ENCODE peak calls at places on chromosomes 7 and 10, in eight cellular contexts. I is choroid plexus epithelial cell, D is K562, A is colonic mucosa, L is A549, P is PC-9, V is heart right ventricle, B is neural progenitor cell. M is an unnamed sample.
A peak's percentile ranks its signal among the peaks of the same experiment; 100 is the strongest.

GRCh38 chr7:146830686-146831085 is 714.1 kb downstream of the CNTNAP2 start:
- DNase-seq in L (no peak), A (no peak), D (no peak), B (no peak), I (no peak), P (no peak), V (no peak), M (no peak)

GRCh38 chr10:72108811-72109618 is 20.7 kb upstream of the SPOCK2 start:
- DNase-seq in V (no peak), A (no peak), D (no peak), B (peak; percentile 14), P (peak; percentile 52), L (no peak), I (no peak), M (no peak)

GRCh38 chr7:16934947-16935742 is 53.4 kb upstream of the AGR3 start:
- DNase-seq in P (peak; percentile 41), V (no peak), D (no peak), B (no peak), I (no peak), L (no peak), A (peak; percentile 74), M (no peak)

GRCh38 chr10:133401981-133402725 is 8.2 kb downstream of the MTG1 start:
- DNase-seq in V (no peak), D (no peak), I (no peak), P (no peak), A (no peak), L (no peak), B (no peak), M (no peak)

GRCh38 chr10:113971349-113971973 is 72.2 kb upstream of the ADRB1 start:
- DNase-seq in A (no peak), D (no peak), V (no peak), I (no peak), L (no peak), B (no peak), P (no peak), M (no peak)

GRCh38 chr7:94223375-94224084 is 171.2 kb upstream of the COL1A2 start:
- DNase-seq in D (no peak), A (no peak), P (peak; percentile 57), B (peak; percentile 83), I (peak; percentile 85), V (no peak), L (peak; percentile 23), M (peak; percentile 72)

GRCh38 chr10:94546616-94547175 is 1.1 kb downstream of the HELLS start:
- DNase-seq in B (no peak), D (peak; percentile 13), L (peak; percentile 19), A (no peak), P (no peak), V (no peak), I (peak; percentile 22), M (peak; percentile 14)

GRCh38 chr10:5291501-5292195 is 73.1 kb upstream of the UCN3 start:
- DNase-seq in A (peak; percentile 64), B (peak; percentile 17), P (peak; percentile 69), V (peak; percentile 35), L (peak; percentile 94), D (peak; percentile 58), I (peak; percentile 94), M (peak; percentile 62)

GRCh38 chr7:27174077-27175004 is at the start of gene HOXA10:
- DNase-seq in A (peak; percentile 78), P (no peak), L (no peak), V (no peak), D (no peak), I (no peak), B (no peak), M (no peak)

GRCh38 chr7:1727812-1728570 is 57.9 kb downstream of the ELFN1 start:
- DNase-seq in D (no peak), B (no peak), P (no peak), V (no peak), L (no peak), A (no peak), I (no peak), M (no peak)

GRCh38 chr7:27491534-27491933 is 171.1 kb downstream of the HIBADH start:
- DNase-seq in V (no peak), A (no peak), B (no peak), D (no peak), I (no peak), L (no peak), P (no peak), M (no peak)

GRCh38 chr10:130461631-130462030 is 325.4 kb downstream of the GLRX3 start:
- DNase-seq in A (no peak), B (no peak), V (no peak), D (no peak), L (no peak), P (no peak), I (no peak), M (no peak)

GRCh38 chr7:155576416-155576815 is 30.1 kb upstream of the CNPY1 start:
- DNase-seq in L (no peak), V (no peak), P (peak; percentile 26), I (no peak), B (no peak), D (no peak), A (no peak), M (no peak)

GRCh38 chr7:139034855-139035587 is 821 bp downstream of the ZC3HAV1L start:
- DNase-seq in I (peak; percentile 38), L (peak; percentile 85), V (peak; percentile 56), P (peak; percentile 42), A (peak; percentile 49), D (no peak), B (peak; percentile 36), M (peak; percentile 26)

GRCh38 chr7:116933465-116933864 is 19.8 kb upstream of the ST7 start:
- DNase-seq in D (no peak), L (no peak), I (no peak), V (no peak), P (no peak), B (no peak), A (no peak), M (no peak)

GRCh38 chr7:29611941-29612527 is 48.4 kb downstream of the PRR15 start:
- DNase-seq in B (no peak), L (no peak), A (no peak), P (no peak), D (no peak), I (no peak), V (no peak), M (no peak)

GRCh38 chr7:105643857-105644256 is 62.6 kb upstream of the EFCAB10 start:
- DNase-seq in L (no peak), P (no peak), I (peak; percentile 4), B (no peak), A (no peak), D (no peak), V (no peak), M (no peak)

GRCh38 chr7:130292682-130293257 is at the start of gene CPA4:
- DNase-seq in D (no peak), P (peak; percentile 64), V (no peak), B (no peak), L (peak; percentile 58), I (peak; percentile 95), A (no peak), M (peak; percentile 98)

GRCh38 chr7:91692800-91693199 is 187.7 kb downstream of the MTERF1 start:
- DNase-seq in I (peak; percentile 32), D (no peak), P (no peak), B (no peak), V (no peak), L (no peak), A (no peak), M (no peak)

GRCh38 chr7:75814407-75814947 is 871 bp upstream of the CCL24 start:
- DNase-seq in D (no peak), B (no peak), I (no peak), P (no peak), L (no peak), A (no peak), V (no peak), M (no peak)

GRCh38 chr10:62049815-62050626 is 148.5 kb downstream of the ARID5B start:
- DNase-seq in B (no peak), V (no peak), L (no peak), A (no peak), I (peak; percentile 56), P (no peak), D (no peak), M (peak; percentile 45)

GRCh38 chr10:67837519-67838314 is at the start of gene DNAJC12:
- DNase-seq in L (peak; percentile 56), P (no peak), A (no peak), D (peak; percentile 83), V (no peak), B (peak; percentile 51), I (peak; percentile 90), M (peak; percentile 62)
- H3K4me3 ChIP-seq in L (peak within 1 kb of the TSS; percentile 55), P (no peak within 1 kb of the TSS), A (no peak within 1 kb of the TSS), D (peak within 1 kb of the TSS; percentile 39), V (peak within 1 kb of the TSS; percentile 39), B (peak within 1 kb of the TSS; percentile 1), I (peak within 1 kb of the TSS; percentile 62), M (peak within 1 kb of the TSS; percentile 42)

DNA sequence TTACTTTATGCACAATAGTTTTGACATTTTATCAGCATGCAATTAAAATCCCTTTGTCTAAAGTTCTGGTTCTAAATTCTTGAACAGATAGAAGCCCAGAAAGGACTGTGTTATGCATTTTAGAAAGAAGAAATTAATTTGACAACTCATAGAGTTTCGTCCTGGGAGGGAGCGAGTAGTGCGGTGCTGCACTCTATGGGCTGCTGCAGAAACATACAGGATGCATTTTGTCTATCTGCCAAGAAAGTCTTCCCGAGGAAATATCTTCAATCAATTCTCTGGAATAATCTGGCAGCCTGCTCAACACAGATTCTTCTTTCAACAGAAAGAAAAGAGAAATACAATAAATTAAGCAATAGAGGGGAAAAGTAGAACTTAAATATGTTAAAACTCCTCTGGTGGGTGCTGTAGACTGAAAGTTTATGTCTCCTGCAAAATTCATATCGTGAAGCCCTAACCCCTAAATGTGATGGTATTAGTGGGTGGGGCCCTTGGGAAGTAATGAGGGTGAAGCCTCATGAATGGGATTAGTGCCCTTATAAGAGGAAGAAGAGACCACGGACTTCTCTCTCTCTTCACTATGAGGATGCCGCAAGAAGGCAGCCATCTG is 39.0 kb upstream of the IFRD1 start:
- DNase-seq in P (no peak), V (peak; percentile 22), D (no peak), L (no peak), A (no peak), B (no peak), I (peak; percentile 81), M (peak; percentile 56)
- TF ChIP-seq CTCF in P (peak; percentile 53), V (peak; percentile 62), D (peak; percentile 57), L (peak; percentile 82), A (peak; percentile 37), B (peak; percentile 59), I (peak; percentile 87), M (peak; percentile 83)

DNA sequence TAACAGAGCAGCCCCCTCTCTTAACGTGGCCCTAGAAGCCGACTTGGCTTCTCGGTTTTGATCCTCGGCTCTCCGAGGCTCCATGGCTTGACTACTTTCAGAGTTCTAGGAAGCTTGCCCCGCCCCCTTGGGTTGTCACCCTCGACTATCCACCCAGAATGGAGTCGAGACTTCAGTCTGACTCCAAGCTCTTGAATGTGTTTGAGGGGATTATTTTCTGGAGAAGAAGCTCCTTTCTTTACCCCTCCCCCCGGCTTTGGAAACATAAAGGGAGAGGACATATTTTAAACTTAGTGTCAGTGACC is 470 bp downstream of the SEC24C start:
- DNase-seq in P (no peak), I (peak; percentile 78), B (peak; percentile 85), L (peak; percentile 65), V (no peak), A (peak; percentile 73), D (peak; percentile 87), M (peak; percentile 71)
- H3K4me3 ChIP-seq in P (peak overlapping the region; percentile 69), I (peak overlapping the region; percentile 77), B (peak overlapping the region; percentile 70), L (peak overlapping the region; percentile 72), V (peak overlapping the region; percentile 76), A (peak overlapping the region; percentile 97), D (peak overlapping the region; percentile 72), M (peak overlapping the region; percentile 77)

DNA sequence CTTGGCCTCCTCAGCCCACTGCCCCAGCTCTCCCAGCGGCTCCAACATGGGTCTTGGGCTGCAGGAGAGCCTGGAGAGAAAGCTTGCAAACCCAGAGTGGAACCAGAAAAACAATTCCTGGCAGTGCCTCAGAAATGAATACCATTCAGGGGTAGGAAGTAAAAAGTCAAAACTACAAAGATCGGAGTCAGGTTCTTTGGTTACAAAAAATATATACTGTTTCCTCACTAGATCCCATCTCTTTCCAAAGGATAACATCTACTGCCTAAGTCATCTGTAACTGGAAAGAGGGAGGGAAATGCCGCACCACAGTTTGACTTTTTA is 14.9 kb downstream of the CREB3L2 start:
- DNase-seq in V (no peak), I (no peak), L (no peak), D (no peak), B (no peak), P (no peak), A (no peak), M (no peak)
- TF ChIP-seq CTCF in V (no peak), I (no peak), L (no peak), D (no peak), B (no peak), P (no peak), A (no peak), M (no peak)

M was measured in astrocyte of the spinal cord.